ENCODE peak calls at places on chromosome 17, in five cellular contexts. K, O, L, N and X are unnamed samples.

GRCh38 chr17:38583176-38583575 is 22.6 kb downstream of the SRCIN1 start:
- DNase-seq in K (no peak), O (no peak), L (no peak), N (no peak), X (no peak)

GRCh38 chr17:69269174-69269998 is 40.8 kb upstream of the ABCA10 start:
- DNase-seq in K (no peak), O (no peak), L (no peak), N (no peak), X (no peak)

GRCh38 chr17:1716912-1717695 is 6.9 kb upstream of the TLCD2 start:
- DNase-seq in K (peak; percentile 96), O (peak; percentile 100), L (peak; percentile 95), N (peak; percentile 90), X (peak; percentile 98)

GRCh38 chr17:77779711-77780539 is 178.6 kb upstream of the TNRC6C start:
- DNase-seq in K (no peak), O (no peak), L (no peak), N (peak; percentile 33), X (peak; percentile 77)

GRCh38 chr17:77543779-77544178 is 403.0 kb downstream of the SEC14L1 start:
- DNase-seq in K (no peak), O (no peak), L (peak; percentile 18), N (no peak), X (no peak)

GRCh38 chr17:82892869-82893565 is 53.2 kb upstream of the ZNF750 start:
- DNase-seq in K (no peak), O (no peak), L (peak; percentile 45), N (no peak), X (no peak)

GRCh38 chr17:70780031-70780430 is 610.7 kb downstream of the KCNJ2 start:
- DNase-seq in K (no peak), O (no peak), L (no peak), N (no peak), X (no peak)

GRCh38 chr17:78343099-78343432 is 16.8 kb downstream of the SOCS3 start:
- DNase-seq in K (peak; percentile 94), O (peak; percentile 62), L (peak; percentile 60), N (peak; percentile 78), X (peak; percentile 91)

GRCh38 chr17:6425407-6425806 is 9.5 kb downstream of the AIPL1 start:
- DNase-seq in K (no peak), O (no peak), L (no peak), N (no peak), X (no peak)

GRCh38 chr17:67633751-67634191 is 84.0 kb upstream of the NOL11 start:
- DNase-seq in K (no peak), O (no peak), L (no peak), N (no peak), X (no peak)

GRCh38 chr17:49012893-49013255 is 15.7 kb downstream of the IGF2BP1 start:
- DNase-seq in K (no peak), O (no peak), L (no peak), N (no peak), X (no peak)

GRCh38 chr17:79983456-79983855 is 52.2 kb downstream of the TBC1D16 start:
- DNase-seq in K (peak; percentile 43), O (no peak), L (peak; percentile 4), N (no peak), X (peak; percentile 53)

GRCh38 chr17:9968881-9969280 is 63.8 kb upstream of the RCVRN start:
- DNase-seq in K (no peak), O (no peak), L (no peak), N (no peak), X (no peak)

GRCh38 chr17:39009471-39010085 is 42.4 kb upstream of the FBXO47 start:
- DNase-seq in K (no peak), O (no peak), L (no peak), N (no peak), X (no peak)

GRCh38 chr17:48113201-48113676 is 5.7 kb downstream of the SNX11 start:
- DNase-seq in K (no peak), O (no peak), L (no peak), N (no peak), X (no peak)

GRCh38 chr17:62119373-62119772 is 54.3 kb upstream of the MED13 start:
- DNase-seq in K (no peak), O (no peak), L (no peak), N (no peak), X (no peak)

GRCh38 chr17:2809337-2809736 is 13.1 kb downstream of the RAP1GAP2 start:
- DNase-seq in K (no peak), O (no peak), L (no peak), N (no peak), X (no peak)

GRCh38 chr17:62675260-62675659 is 47.8 kb downstream of the MRC2 start:
- DNase-seq in K (no peak), O (no peak), L (no peak), N (no peak), X (peak; percentile 63)

DNA sequence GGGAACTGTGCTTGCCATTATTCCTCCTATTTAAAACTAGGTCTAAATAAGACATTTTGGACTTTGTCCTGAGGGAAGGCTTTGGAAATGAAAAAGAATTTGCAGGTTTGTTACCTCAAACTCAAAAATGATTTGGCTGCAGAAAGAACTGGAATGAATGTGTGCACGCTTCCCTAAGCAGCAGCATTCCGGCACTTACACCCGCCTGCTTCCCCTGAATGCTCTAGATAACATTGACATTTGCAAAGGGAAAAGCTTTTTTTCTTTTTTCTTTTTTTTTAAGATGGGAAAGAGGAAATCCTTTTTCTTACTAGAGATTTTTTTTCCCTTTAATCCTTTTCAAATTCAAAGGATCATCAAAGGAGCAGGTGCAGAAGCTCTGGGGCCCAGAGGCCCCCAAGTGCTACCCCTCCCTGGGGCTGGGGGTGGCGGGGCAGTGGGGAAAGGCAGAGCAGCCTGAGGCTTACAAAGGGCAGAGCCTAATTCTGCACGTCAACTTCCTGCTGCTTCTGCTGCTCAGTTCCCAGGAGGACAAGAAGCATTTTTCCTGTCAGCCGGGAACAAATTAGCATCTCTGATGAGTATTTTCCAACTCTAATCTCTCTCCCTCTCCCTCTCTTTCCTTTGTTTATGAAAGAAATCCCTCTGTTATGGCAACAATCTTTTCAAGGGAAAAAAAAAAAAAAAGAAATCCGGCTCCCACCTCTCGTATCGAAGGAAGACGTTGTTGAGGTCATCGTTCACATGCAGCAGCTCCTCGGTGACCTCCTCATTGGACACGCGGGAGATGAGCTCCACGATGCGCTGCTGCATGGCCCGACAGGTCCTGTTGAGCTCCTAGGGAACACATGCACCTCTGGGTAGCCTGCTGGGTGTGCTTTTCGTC is 32.1 kb upstream of the SREBF1 start:
- DNase-seq in K (no peak), O (no peak), L (no peak), N (no peak), X (no peak)
- TF ChIP-seq EP300 in K (no peak), O (no peak), L (no peak), N (peak; percentile 33), X (no peak)

GRCh38 chr17:76261421-76262215 is 3.5 kb upstream of the UBALD2 start:
- DNase-seq in K (no peak), O (no peak), L (no peak), N (no peak), X (no peak)
- H3K4me3 ChIP-seq in K (no peak overlapping the region), O (no peak overlapping the region), L (no peak overlapping the region), N (no peak overlapping the region), X (no peak overlapping the region)

DNA sequence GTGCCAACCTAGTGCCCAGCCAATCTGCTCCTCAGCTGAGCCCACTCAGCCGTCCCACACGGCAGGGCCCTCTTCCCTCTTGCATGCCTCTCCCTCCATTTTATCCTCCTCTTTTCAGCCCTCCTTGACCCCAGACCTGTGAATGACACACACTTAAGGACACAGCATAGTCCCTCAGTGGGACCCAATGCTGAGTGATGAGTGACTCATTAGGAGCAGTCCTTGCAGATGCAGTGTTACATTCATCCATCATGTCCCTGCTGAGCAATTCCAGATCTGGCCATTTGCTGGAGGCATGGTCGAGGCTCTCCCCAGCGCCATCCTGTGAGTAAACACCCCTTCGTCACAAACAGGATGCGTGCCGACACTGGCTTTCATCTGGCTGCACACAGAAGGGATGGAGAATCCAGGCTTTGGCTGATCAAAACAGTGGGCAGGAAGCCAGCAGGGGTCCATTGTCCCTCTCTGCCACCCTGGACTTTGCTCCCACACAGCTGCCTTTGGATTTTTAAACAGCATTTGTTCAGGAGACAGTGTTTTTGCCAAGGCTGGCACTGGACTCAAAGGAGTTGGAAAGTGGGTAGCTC is 122.6 kb downstream of the AXIN2 start:
- DNase-seq in K (no peak), O (peak; percentile 21), L (no peak), N (no peak), X (no peak)
- TF ChIP-seq EP300 in K (no peak), O (no peak), L (no peak), N (no peak), X (no peak)

GRCh38 chr17:43034623-43035293 is 9.7 kb downstream of the RND2 start:
- DNase-seq in K (no peak), O (no peak), L (no peak), N (no peak), X (no peak)

GRCh38 chr17:43039646-43040045 is 14.6 kb downstream of the RND2 start:
- DNase-seq in K (no peak), O (no peak), L (no peak), N (no peak), X (no peak)

GRCh38 chr17:43030137-43030767 is 5.2 kb downstream of the RND2 start:
- DNase-seq in K (no peak), O (no peak), L (no peak), N (no peak), X (no peak)

GRCh38 chr17:43031666-43032065 is 6.6 kb downstream of the RND2 start:
- DNase-seq in K (no peak), O (no peak), L (no peak), N (no peak), X (no peak)

DNA sequence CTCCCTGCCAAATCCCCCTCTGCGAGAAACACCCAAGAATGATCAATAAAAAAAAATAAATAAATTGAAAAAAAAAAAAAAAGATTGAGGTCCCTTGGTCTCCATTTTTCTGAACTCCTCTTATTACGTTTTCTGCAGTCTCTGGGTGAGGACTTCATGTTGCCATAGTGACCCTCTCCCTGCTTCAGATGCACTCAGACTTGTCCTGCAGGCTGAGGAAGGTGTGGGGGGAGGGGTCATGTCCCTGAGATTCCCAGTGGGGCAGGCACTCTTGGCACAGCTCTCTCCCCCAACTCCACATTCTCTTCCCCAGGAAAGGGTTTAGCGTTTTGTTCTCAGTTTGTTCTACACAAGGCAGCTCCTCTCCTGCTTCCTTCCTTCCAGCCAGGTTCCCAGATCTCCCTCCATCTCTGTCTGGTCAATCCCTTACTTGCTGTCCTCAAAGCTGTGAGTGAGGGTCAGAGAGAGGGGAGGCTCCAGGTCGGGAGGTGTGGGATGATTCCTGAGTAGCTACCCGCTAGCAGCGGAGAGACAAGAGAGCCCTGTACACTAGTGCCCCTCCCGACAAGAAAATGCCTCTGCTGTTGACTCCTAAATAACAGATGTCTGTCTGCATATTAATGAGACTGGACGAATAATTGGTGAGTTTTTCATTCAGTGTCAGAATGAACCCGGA is 9.1 kb downstream of the RND2 start:
- DNase-seq in K (no peak), O (no peak), L (no peak), N (no peak), X (no peak)
- H3K4me3 ChIP-seq in K (no peak overlapping the region), O (no peak overlapping the region), L (no peak overlapping the region), N (no peak overlapping the region), X (no peak overlapping the region)